ENCODE peak calls at places on chromosomes 16 and 17, in six cellular contexts. Y is IMR-90, Q is HCT116, F is neural progenitor cell, G is GM23338, K is PC-3. L is an unnamed sample.
A peak's percentile ranks its signal among the peaks of the same experiment; 100 is the strongest.

GRCh38 chr16:67963325-67964321 is 4.8 kb downstream of the SLC12A4 start:
- DNase-seq in Y (no peak), F (no peak), G (peak; percentile 75), Q (no peak), K (no peak), L (no peak)

GRCh38 chr16:53131363-53132071 is 76.7 kb downstream of the CHD9 start:
- DNase-seq in F (no peak), Q (no peak), K (peak; percentile 50), Y (peak; percentile 31), G (peak; percentile 53), L (no peak)

GRCh38 chr17:36901506-36901905 is 35.8 kb upstream of the LHX1 start:
- DNase-seq in K (no peak), Q (no peak), F (peak; percentile 47), G (peak; percentile 53), Y (peak; percentile 33), L (peak; percentile 64)

GRCh38 chr17:3985800-3986199 is 21.6 kb upstream of the ATP2A3 start:
- DNase-seq in F (no peak), Y (no peak), Q (no peak), G (no peak), K (no peak), L (no peak)

GRCh38 chr17:67312265-67312664 is 54.1 kb downstream of the PSMD12 start:
- DNase-seq in Q (no peak), K (no peak), F (no peak), G (no peak), Y (no peak), L (no peak)

GRCh38 chr17:73424571-73424970 is 112.8 kb upstream of the CDC42EP4 start:
- DNase-seq in K (no peak), Y (no peak), F (no peak), G (no peak), Q (no peak), L (no peak)

GRCh38 chr17:37358098-37358829 is 17.5 kb upstream of the C17orf78 start:
- DNase-seq in F (peak; percentile 95), K (peak; percentile 42), Q (no peak), G (peak; percentile 94), Y (peak; percentile 44), L (peak; percentile 67)

GRCh38 chr17:50129946-50130777 is at the start of gene SAMD14:
- DNase-seq in F (peak; percentile 62), G (peak; percentile 59), Y (peak; percentile 25), Q (no peak), K (no peak), L (no peak)

GRCh38 chr16:2482181-2483107 is 7.5 kb downstream of the TBC1D24 start:
- DNase-seq in Y (peak; percentile 71), G (no peak), F (no peak), Q (no peak), K (no peak), L (no peak)

GRCh38 chr16:29769507-29769906 is 8.5 kb upstream of the ZG16 start:
- DNase-seq in K (no peak), F (no peak), Y (no peak), Q (no peak), G (no peak), L (no peak)

GRCh38 chr16:2591476-2592240 is 53.8 kb downstream of the PDPK1 start:
- DNase-seq in G (no peak), K (no peak), Y (no peak), Q (no peak), F (no peak), L (no peak)

GRCh38 chr16:22898874-22899348 is 84.9 kb downstream of the HS3ST2 start:
- DNase-seq in F (peak; percentile 92), Y (peak; percentile 56), Q (peak; percentile 19), G (peak; percentile 96), K (peak; percentile 55), L (peak; percentile 63)

GRCh38 chr16:29806641-29807425 is 504 bp downstream of the MAZ start:
- DNase-seq in K (peak; percentile 50), F (peak; percentile 82), Y (no peak), Q (no peak), G (peak; percentile 76), L (peak; percentile 49)

GRCh38 chr16:12679660-12680272 is 123.9 kb downstream of the CPPED1 start:
- DNase-seq in K (no peak), Q (no peak), Y (peak; percentile 24), F (no peak), G (peak; percentile 56), L (no peak)

GRCh38 chr17:29618272-29619065 is 4.2 kb downstream of the CORO6 start:
- DNase-seq in K (no peak), Y (no peak), G (peak; percentile 72), F (no peak), Q (no peak), L (no peak)

GRCh38 chr17:69761767-69762321 is 313.2 kb upstream of the KCNJ16 start:
- DNase-seq in K (peak; percentile 98), Q (no peak), F (no peak), Y (peak; percentile 99), G (peak; percentile 17), L (peak; percentile 19)
- H3K27ac ChIP-seq in K (peak overlapping the region; percentile 84), Q (no peak overlapping the region), F (no peak overlapping the region), Y (peak overlapping the region; percentile 99), G (no peak overlapping the region), L (peak overlapping the region; percentile 98)

DNA sequence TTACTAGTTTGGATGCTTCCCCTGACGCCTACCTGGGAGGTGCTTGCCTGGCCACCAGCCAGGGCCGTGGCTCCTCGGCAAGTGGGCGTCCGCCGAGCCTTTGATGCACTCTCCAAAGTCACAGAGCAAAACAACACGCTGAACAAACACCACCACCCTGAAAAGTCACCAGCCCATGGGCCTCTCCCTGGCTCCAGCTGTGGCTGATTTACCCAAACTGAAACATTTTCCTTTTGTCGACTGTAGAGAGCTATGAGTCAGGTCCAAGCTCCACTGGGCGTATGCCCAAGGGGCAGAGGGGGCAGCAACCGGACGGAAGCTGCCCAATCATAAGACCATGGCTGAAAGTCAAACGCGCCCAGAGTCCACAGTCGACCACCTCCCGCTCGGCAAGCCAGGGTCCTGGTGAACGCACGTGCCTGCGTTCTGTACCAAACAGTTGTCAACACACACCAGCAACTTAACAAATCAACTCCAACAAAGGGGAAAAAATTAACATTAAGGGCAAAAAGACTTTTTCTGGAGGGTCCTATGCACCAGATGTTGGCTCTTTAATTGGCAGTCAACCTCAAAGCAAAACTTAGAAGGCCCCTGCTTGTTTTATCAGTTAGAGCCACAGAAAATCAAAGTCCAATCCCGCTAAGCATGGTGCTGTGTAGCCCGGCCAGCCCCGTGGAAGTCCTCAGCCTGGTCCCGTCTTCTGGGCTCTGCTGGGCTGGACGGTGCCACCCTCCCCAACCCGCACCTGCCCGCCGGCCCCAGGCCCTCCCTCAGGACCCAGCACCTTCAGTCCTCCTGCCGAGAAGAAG is 47.3 kb downstream of the TBC1D16 start:
- DNase-seq in K (peak; percentile 93), Y (peak; percentile 89), Q (peak; percentile 83), G (no peak), F (no peak), L (peak; percentile 66)
- H2AFZ ChIP-seq in K (peak overlapping the region; percentile 45), Y (peak overlapping the region; percentile 84), Q (no peak overlapping the region), G (no peak overlapping the region), F (no peak overlapping the region), L (no peak overlapping the region)

GRCh38 chr16:84182680-84183571 is 3.9 kb downstream of the TAF1C start:
- DNase-seq in F (no peak), Y (no peak), K (no peak), G (no peak), Q (no peak), L (no peak)

GRCh38 chr16:84180519-84181140 is 6.2 kb downstream of the TAF1C start:
- DNase-seq in Y (no peak), Q (no peak), F (no peak), G (no peak), K (no peak), L (no peak)

GRCh38 chr16:84183572-84183875 is 3.3 kb downstream of the TAF1C start:
- DNase-seq in F (no peak), Y (no peak), Q (no peak), G (no peak), K (no peak), L (no peak)

GRCh38 chr16:84181144-84181915 is 5.5 kb downstream of the TAF1C start:
- DNase-seq in Y (no peak), F (no peak), G (no peak), Q (no peak), K (no peak), L (no peak)

DNA sequence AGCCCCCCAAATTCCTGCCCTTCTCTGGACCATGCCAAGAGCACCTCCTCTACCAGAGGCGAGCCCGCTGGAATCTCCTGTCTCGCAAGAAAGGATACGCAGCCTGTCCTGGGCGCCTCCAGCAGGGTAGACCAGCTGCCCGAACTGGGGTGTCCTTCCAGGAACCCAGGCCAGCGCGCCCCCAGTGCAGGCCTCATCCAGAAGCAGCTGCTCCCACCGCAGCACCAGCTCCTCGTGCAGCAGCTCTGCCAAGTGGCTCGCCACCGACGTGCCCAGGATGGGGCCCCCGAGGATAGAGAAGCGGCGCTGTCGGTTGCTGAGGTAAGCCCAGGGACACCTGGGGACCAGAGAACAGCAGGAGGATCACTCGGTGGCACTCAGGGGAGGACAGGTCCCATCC is 4.8 kb downstream of the TAF1C start:
- DNase-seq in G (no peak), K (no peak), Q (no peak), Y (no peak), F (no peak), L (no peak)
- H3K27ac ChIP-seq in G (no peak overlapping the region), K (no peak overlapping the region), Q (no peak overlapping the region), Y (no peak overlapping the region), F (no peak overlapping the region), L (no peak overlapping the region)

DNA sequence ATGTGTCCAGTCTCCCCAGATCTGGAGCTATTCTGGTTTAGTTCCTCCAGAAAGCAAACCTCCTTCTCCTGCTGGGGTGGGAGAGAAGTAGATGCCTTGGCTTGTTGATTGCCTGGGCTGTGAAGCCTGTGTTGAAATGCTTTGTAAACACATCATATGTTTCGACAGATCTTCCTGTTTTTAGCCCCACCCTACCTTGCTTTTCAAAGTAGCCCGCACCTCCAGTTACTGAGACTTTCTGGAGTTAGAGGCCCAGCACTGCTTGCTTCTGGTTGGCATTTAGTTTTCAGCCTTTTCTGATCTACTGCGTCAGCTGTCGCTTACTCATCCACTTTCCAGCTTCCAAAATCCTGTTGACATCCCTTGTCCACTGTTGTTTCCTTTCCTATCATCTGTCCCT is 17.9 kb upstream of the NDEL1 start:
- DNase-seq in K (no peak), Y (no peak), G (no peak), F (no peak), Q (no peak), L (no peak)
- H2AFZ ChIP-seq in K (no peak overlapping the region), Y (no peak overlapping the region), G (no peak overlapping the region), F (peak overlapping the region; percentile 57), Q (no peak overlapping the region), L (no peak overlapping the region)

DNA sequence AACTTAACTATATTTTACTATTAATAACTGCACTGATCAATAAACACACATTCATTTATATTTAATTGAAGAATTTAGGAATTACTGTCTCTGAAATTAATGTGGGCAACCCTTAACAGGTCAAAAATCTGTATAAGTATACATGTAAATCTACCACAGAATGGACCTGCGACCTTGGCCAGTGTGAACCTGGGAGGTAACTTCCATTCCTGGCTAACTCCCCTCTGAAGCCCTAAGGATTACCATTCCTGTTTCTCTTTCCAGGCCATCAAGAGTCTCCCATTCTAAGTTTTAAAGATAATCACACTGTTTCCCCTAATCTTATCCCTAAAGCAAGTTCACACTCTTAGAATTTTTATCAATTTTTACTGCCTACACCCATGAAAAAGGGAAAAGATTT is 58.1 kb downstream of the SMURF2 start:
- DNase-seq in F (no peak), Y (no peak), G (no peak), Q (no peak), K (no peak), L (no peak)
- H3K27ac ChIP-seq in F (no peak overlapping the region), Y (no peak overlapping the region), G (no peak overlapping the region), Q (no peak overlapping the region), K (no peak overlapping the region), L (peak overlapping the region; percentile 47)